ENCODE peak calls at places on chromosomes 16 and 17, in ten cellular contexts. R, Y, K, H, U, W, V, J, S and F are unnamed samples.

GRCh38 chr16:35492225-35492624 is 2032.8 kb downstream of the TP53TG3F start:
- DNase-seq in K (no peak), J (no peak), V (no peak), R (no peak), H (no peak), S (no peak), W (no peak), Y (no peak), U (no peak), F (peak)

GRCh38 chr17:72422505-72423285 is 301.9 kb downstream of the SOX9 start:
- DNase-seq in J (no peak), V (peak), K (peak), H (no peak), Y (peak), W (peak), U (no peak), S (peak), R (peak), F (no peak)

GRCh38 chr17:57106107-57106835 is 21.2 kb downstream of the AKAP1 start:
- DNase-seq in K (no peak), Y (no peak), W (no peak), S (no peak), H (peak), V (no peak), R (peak), J (no peak), U (peak), F (no peak)

GRCh38 chr17:74116087-74116717 is 87.3 kb upstream of the RPL38 start:
- DNase-seq in H (no peak), K (no peak), S (no peak), J (peak), U (no peak), W (no peak), V (no peak), R (no peak), Y (no peak), F (no peak)

GRCh38 chr16:19182487-19182886 is 14.4 kb downstream of the SYT17 start:
- DNase-seq in Y (no peak), U (no peak), W (no peak), V (no peak), H (no peak), K (no peak), S (no peak), J (no peak), R (no peak), F (no peak)

GRCh38 chr17:10162034-10162433 is 36.4 kb downstream of the GAS7 start:
- DNase-seq in H (no peak), J (no peak), W (no peak), S (no peak), K (no peak), U (no peak), Y (no peak), R (no peak), V (no peak), F (no peak)

GRCh38 chr17:20896153-20896649 is 146.6 kb downstream of the USP22 start:
- DNase-seq in J (no peak), U (no peak), Y (no peak), K (peak), H (peak), R (no peak), W (peak), V (no peak), S (peak), F (peak)

GRCh38 chr16:70703041-70703834 is 17.4 kb upstream of the MTSS2 start:
- DNase-seq in U (peak), S (peak), H (peak), W (no peak), K (peak), J (no peak), Y (no peak), R (peak), V (peak), F (no peak)

GRCh38 chr16:56357765-56358322 is 67.5 kb downstream of the AMFR start:
- DNase-seq in J (peak), W (no peak), U (no peak), V (no peak), K (no peak), H (peak), R (peak), S (no peak), Y (peak), F (peak)

GRCh38 chr16:82751020-82751419 is 124.3 kb downstream of the CDH13 start:
- DNase-seq in R (no peak), U (no peak), S (no peak), V (no peak), K (no peak), W (no peak), Y (no peak), J (no peak), H (no peak), F (no peak)

GRCh38 chr16:89471225-89471624 is 19.1 kb downstream of the ANKRD11 start:
- DNase-seq in R (no peak), Y (no peak), W (no peak), J (no peak), U (no peak), K (peak), V (peak), S (no peak), H (no peak), F (no peak)

GRCh38 chr16:57761301-57761700 is 25.7 kb downstream of the KATNB1 start:
- DNase-seq in R (no peak), Y (no peak), U (no peak), J (no peak), K (no peak), S (no peak), H (no peak), V (no peak), W (no peak), F (no peak)

GRCh38 chr17:78979780-78980623 is at the start of gene LGALS3BP:
- DNase-seq in J (peak), S (peak), K (peak), R (peak), V (no peak), W (peak), Y (no peak), U (no peak), H (peak), F (peak)

GRCh38 chr16:87207965-87208364 is 109.2 kb downstream of the C16orf95 start:
- DNase-seq in J (no peak), U (no peak), V (no peak), K (peak), W (no peak), H (no peak), S (no peak), Y (no peak), R (no peak), F (no peak)

GRCh38 chr17:15659236-15659635 is 24.9 kb downstream of the TRIM16 start:
- DNase-seq in H (no peak), U (no peak), S (no peak), Y (no peak), J (no peak), V (no peak), K (no peak), W (no peak), R (no peak), F (no peak)

GRCh38 chr17:75032896-75033294 is 13.9 kb downstream of the ATP5PD start:
- DNase-seq in J (no peak), S (peak), H (no peak), Y (no peak), R (no peak), W (no peak), K (peak), U (no peak), V (no peak), F (peak)

GRCh38 chr17:74809031-74809430 is 32.9 kb upstream of the NAT9 start:
- DNase-seq in R (no peak), Y (no peak), S (no peak), U (no peak), K (no peak), W (no peak), H (no peak), J (no peak), V (no peak), F (no peak)

GRCh38 chr17:43626066-43626465 is 35.7 kb downstream of the MEOX1 start:
- DNase-seq in H (no peak), U (no peak), V (no peak), S (no peak), J (no peak), K (no peak), W (no peak), Y (no peak), R (no peak), F (no peak)

GRCh38 chr17:43632231-43632630 is 29.5 kb downstream of the MEOX1 start:
- DNase-seq in W (no peak), V (no peak), Y (no peak), U (no peak), R (no peak), H (no peak), K (no peak), J (no peak), S (no peak), F (no peak)

GRCh38 chr17:43627657-43628650 is 33.8 kb downstream of the MEOX1 start:
- DNase-seq in W (no peak), U (no peak), J (no peak), V (no peak), Y (no peak), K (no peak), H (no peak), R (peak), S (peak), F (peak)
- TF ChIP-seq CTCF in W (no peak), U (no peak), J (no peak), V (no peak), Y (no peak), K (no peak), H (no peak), R (no peak), S (no peak), F (no peak)

GRCh38 chr17:28368306-28368831 is 1.7 kb downstream of the VTN start:
- DNase-seq in W (no peak), J (peak), S (no peak), U (no peak), H (no peak), K (no peak), R (no peak), Y (no peak), V (no peak), F (no peak)

GRCh38 chr17:28370744-28371103 is 617 bp upstream of the VTN start:
- DNase-seq in S (no peak), Y (no peak), R (no peak), W (no peak), K (no peak), U (no peak), J (no peak), V (no peak), H (no peak), F (no peak)

GRCh38 chr17:28370035-28370743 is at the start of gene VTN:
- DNase-seq in U (no peak), Y (no peak), H (peak), V (no peak), J (peak), W (no peak), R (peak), S (peak), K (no peak), F (peak)

GRCh38 chr17:28368915-28369683 is 1.0 kb downstream of the VTN start:
- DNase-seq in J (peak), W (no peak), V (no peak), R (no peak), U (no peak), Y (no peak), K (no peak), H (no peak), S (no peak), F (no peak)

GRCh38 chr17:28369684-28370034 is 448 bp downstream of the VTN start:
- DNase-seq in Y (no peak), J (peak), V (no peak), H (peak), K (no peak), R (no peak), W (no peak), U (no peak), S (no peak), F (no peak)
- TF ChIP-seq CTCF in Y (no peak), J (no peak), V (no peak), H (no peak), K (no peak), R (no peak), W (no peak), U (no peak), S (no peak), F (no peak)

GRCh38 chr17:37714897-37715296 is 30.0 kb downstream of the HNF1B start:
- DNase-seq in W (no peak), H (no peak), V (no peak), S (no peak), K (peak), Y (no peak), R (no peak), J (no peak), U (no peak), F (no peak)
- TF ChIP-seq CTCF in W (no peak), H (no peak), V (peak), S (no peak), K (no peak), Y (no peak), R (no peak), J (no peak), U (no peak), F (no peak)

GRCh38 chr17:55649935-55650597 is 72.6 kb downstream of the TMEM100 start:
- DNase-seq in U (no peak), W (no peak), H (no peak), K (no peak), J (no peak), R (no peak), Y (no peak), V (no peak), S (no peak), F (no peak)

GRCh38 chr17:55654821-55655220 is 67.8 kb downstream of the TMEM100 start:
- DNase-seq in U (no peak), J (no peak), Y (no peak), W (no peak), K (no peak), S (no peak), H (no peak), R (no peak), V (no peak), F (no peak)

GRCh38 chr17:55654015-55654414 is 68.6 kb downstream of the TMEM100 start:
- DNase-seq in Y (no peak), K (no peak), W (no peak), R (no peak), V (no peak), U (no peak), J (no peak), H (no peak), S (no peak), F (no peak)

GRCh38 chr17:55652114-55652513 is 70.5 kb downstream of the TMEM100 start:
- DNase-seq in S (no peak), W (no peak), Y (no peak), R (no peak), V (no peak), H (no peak), U (no peak), K (no peak), J (no peak), F (no peak)

DNA sequence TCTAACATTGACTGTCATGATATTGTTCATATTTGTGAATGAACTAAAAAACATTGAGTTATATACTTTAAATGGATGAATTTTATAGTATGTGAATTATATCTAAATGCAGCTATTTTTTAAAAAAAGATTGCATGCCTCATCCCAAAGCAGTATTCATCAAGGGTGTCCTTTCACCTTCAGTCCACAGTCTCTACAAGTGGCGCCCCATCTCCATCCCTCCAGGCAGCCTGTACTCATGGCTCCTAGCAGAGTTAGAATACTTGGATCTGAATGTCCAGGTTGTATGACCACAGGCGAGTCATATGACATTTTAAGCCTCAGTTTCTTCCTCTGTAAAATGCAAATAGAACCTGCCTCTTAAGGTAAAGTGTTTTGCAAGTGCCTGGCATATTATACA is 69.8 kb downstream of the TMEM100 start:
- DNase-seq in W (no peak), R (no peak), V (no peak), H (no peak), Y (no peak), K (no peak), J (no peak), S (no peak), U (no peak), F (no peak)
- TF ChIP-seq CTCF in W (no peak), R (no peak), V (no peak), H (no peak), Y (no peak), K (no peak), J (no peak), S (no peak), U (no peak), F (no peak)

GRCh38 chr17:82128287-82128686 is 30.3 kb upstream of the FASN start:
- DNase-seq in R (no peak), J (no peak), K (no peak), V (no peak), S (no peak), U (no peak), H (no peak), Y (no peak), W (no peak), F (no peak)

GRCh38 chr17:82127704-82128103 is 29.7 kb upstream of the FASN start:
- DNase-seq in J (no peak), S (no peak), W (no peak), H (no peak), R (no peak), U (no peak), V (no peak), K (no peak), Y (no peak), F (no peak)

GRCh38 chr17:82129095-82129494 is 31.1 kb upstream of the FASN start:
- DNase-seq in R (no peak), H (no peak), V (no peak), U (no peak), Y (no peak), W (no peak), J (no peak), K (peak), S (no peak), F (no peak)

GRCh38 chr17:82127315-82127595 is 29.2 kb upstream of the FASN start:
- DNase-seq in K (no peak), Y (no peak), S (no peak), V (no peak), U (no peak), W (no peak), H (no peak), J (no peak), R (no peak), F (no peak)

DNA sequence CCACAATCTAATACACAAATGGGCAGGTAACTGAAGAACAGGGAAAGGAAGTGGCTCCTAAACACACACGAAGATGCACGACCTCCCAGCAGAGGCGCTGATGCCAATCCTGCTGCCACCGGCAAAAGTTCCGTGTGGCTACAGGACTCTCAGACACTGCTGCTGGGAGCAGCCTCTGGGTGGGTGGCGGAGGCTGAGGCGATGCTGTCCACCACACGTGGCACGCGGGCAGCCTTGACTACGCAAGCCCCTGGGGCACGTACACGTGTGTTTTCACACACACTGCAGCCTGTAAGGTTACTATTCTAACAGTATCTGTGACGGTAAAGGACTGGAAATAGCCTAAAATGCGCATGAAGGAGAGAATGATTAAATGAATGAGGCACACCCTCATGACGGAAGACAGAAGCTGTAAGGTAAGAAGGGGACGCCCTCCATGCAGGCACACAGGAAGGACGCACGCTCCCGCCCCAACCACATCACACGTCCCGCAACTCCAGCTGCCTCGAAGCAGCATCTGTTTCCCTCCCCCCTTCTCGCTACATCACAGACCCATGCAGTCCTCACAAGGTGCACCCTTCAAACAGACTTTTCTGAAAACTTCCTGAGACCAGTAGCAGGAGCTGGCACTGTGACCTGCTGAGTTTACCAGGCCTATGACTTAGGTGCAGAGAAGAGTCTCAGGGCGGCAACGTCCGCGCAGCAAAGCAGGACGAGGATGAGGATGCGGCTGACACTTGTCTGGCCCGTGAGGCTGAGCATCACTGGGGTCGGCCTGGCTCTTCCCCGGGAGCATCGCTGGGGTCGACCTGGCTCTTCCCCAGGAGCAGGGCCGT is 28.7 kb upstream of the FASN start:
- DNase-seq in J (no peak), S (no peak), R (no peak), W (no peak), Y (no peak), K (no peak), U (no peak), V (no peak), H (no peak), F (no peak)
- TF ChIP-seq CTCF in J (no peak), S (no peak), R (no peak), W (no peak), Y (no peak), K (no peak), U (no peak), V (no peak), H (no peak), F (no peak)

GRCh38 chr16:27084296-27085065 is 17.8 kb downstream of the C16orf82 start:
- DNase-seq in K (no peak), H (no peak), U (no peak), W (no peak), R (no peak), S (no peak), Y (no peak), J (no peak), V (no peak), F (no peak)

GRCh38 chr16:27085182-27085581 is 18.5 kb downstream of the C16orf82 start:
- DNase-seq in R (no peak), S (no peak), J (no peak), H (no peak), Y (no peak), U (no peak), V (no peak), W (no peak), K (no peak), F (no peak)

GRCh38 chr16:27083861-27084261 is 17.1 kb downstream of the C16orf82 start:
- DNase-seq in S (peak), V (no peak), H (peak), J (peak), Y (no peak), U (no peak), K (no peak), R (peak), W (no peak), F (peak)

DNA sequence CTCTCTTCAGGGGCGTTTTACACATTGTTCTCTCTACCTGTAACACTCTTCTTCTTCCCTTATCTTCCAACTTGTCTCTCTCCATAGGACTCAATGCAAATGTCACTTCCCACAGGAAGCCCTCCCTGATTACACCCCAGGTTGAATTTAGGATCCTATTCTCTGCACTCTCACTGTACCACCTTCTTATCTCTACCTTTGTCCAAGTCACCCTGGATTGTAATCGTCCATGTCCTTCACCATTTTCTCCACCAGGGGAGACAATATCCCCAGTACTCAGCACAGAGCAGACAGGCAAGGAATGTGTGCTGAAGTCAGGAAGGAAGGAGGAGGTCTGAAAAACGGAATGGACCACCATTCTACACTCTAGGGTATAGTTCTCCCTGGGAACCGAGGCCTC is 14.1 kb downstream of the C16orf82 start:
- DNase-seq in H (peak), U (no peak), J (no peak), K (peak), Y (no peak), W (no peak), V (no peak), S (no peak), R (no peak), F (no peak)
- TF ChIP-seq CTCF in H (peak), U (peak), J (peak), K (peak), Y (no peak), W (no peak), V (peak), S (peak), R (peak), F (no peak)

GRCh38 chr16:52071101-52071500 is 475.8 kb downstream of the TOX3 start:
- DNase-seq in U (no peak), V (no peak), J (no peak), Y (no peak), S (no peak), W (no peak), K (no peak), H (no peak), R (no peak), F (no peak)

GRCh38 chr16:52070341-52071057 is 476.4 kb downstream of the TOX3 start:
- DNase-seq in V (no peak), H (no peak), R (no peak), Y (no peak), S (no peak), K (no peak), J (no peak), U (no peak), W (no peak), F (no peak)

GRCh38 chr16:52068447-52069074 is 478.4 kb downstream of the TOX3 start:
- DNase-seq in J (no peak), R (no peak), V (no peak), U (peak), Y (no peak), H (peak), S (no peak), K (peak), W (no peak), F (peak)

GRCh38 chr16:52066951-52067350 is 480.0 kb downstream of the TOX3 start:
- DNase-seq in U (no peak), J (no peak), W (no peak), Y (no peak), V (no peak), H (no peak), K (no peak), S (no peak), R (no peak), F (no peak)

GRCh38 chr16:52069866-52070265 is 477.1 kb downstream of the TOX3 start:
- DNase-seq in W (no peak), V (no peak), S (no peak), J (no peak), K (peak), U (peak), H (peak), Y (no peak), R (no peak), F (no peak)
- TF ChIP-seq CTCF in W (no peak), V (no peak), S (peak), J (peak), K (no peak), U (peak), H (peak), Y (peak), R (peak), F (peak)

GRCh38 chr16:30956601-30957455 is 726 bp upstream of the SETD1A start:
- DNase-seq in S (peak), J (peak), H (peak), W (peak), U (peak), K (peak), Y (peak), R (peak), V (no peak), F (peak)
- TF ChIP-seq CTCF in S (peak), J (peak), H (peak), W (peak), U (no peak), K (peak), Y (no peak), R (no peak), V (peak), F (no peak)

GRCh38 chr17:65442250-65442649 is 119.2 kb downstream of the AXIN2 start:
- DNase-seq in Y (no peak), K (no peak), U (no peak), R (no peak), W (no peak), S (no peak), H (no peak), J (no peak), V (no peak), F (no peak)
- TF ChIP-seq CTCF in Y (no peak), K (no peak), U (no peak), R (no peak), W (no peak), S (no peak), H (no peak), J (no peak), V (no peak), F (no peak)